ENCODE peak calls at places on chromosomes 2 and 18, in seven cellular contexts. V, T, N, R, D, K and Y are unnamed samples.

GRCh38 chr2:108444941-108445840 is 3.8 kb upstream of the GCC2 start:
- DNase-seq in V (no peak), T (peak; percentile 28), N (no peak), R (peak; percentile 3), D (no peak), K (no peak), Y (no peak)

GRCh38 chr18:49613141-49613641 is 51.3 kb downstream of the LIPG start:
- DNase-seq in V (no peak), T (no peak), N (peak; percentile 70), R (no peak), D (no peak), K (no peak), Y (no peak)

GRCh38 chr2:110828330-110828729 is 96.0 kb downstream of the ACOXL start:
- DNase-seq in V (no peak), T (no peak), N (no peak), R (no peak), D (no peak), K (no peak), Y (no peak)

GRCh38 chr2:170218456-170218855 is 40.5 kb downstream of the MYO3B start:
- DNase-seq in V (no peak), T (no peak), N (no peak), R (no peak), D (no peak), K (peak; percentile 29), Y (no peak)

GRCh38 chr18:32332708-32333107 is 138.0 kb downstream of the GAREM1 start:
- DNase-seq in V (no peak), T (no peak), N (no peak), R (no peak), D (no peak), K (no peak), Y (no peak)

GRCh38 chr2:86256982-86257381 is 57.7 kb downstream of the MRPL35 start:
- DNase-seq in V (no peak), T (no peak), N (no peak), R (no peak), D (no peak), K (no peak), Y (no peak)

GRCh38 chr18:3511980-3512379 is 62.0 kb downstream of the TGIF1 start:
- DNase-seq in V (no peak), T (no peak), N (no peak), R (peak; percentile 40), D (no peak), K (no peak), Y (no peak)

GRCh38 chr18:57587262-57587661 is 760 bp upstream of the FECH start:
- DNase-seq in V (no peak), T (peak; percentile 17), N (no peak), R (no peak), D (no peak), K (no peak), Y (no peak)

GRCh38 chr2:38076710-38077430 is 919 bp upstream of the CYP1B1 start:
- DNase-seq in V (peak; percentile 48), T (peak; percentile 20), N (no peak), R (peak; percentile 98), D (no peak), K (no peak), Y (no peak)
- TF ChIP-seq JUND in V (no peak), T (no peak), N (no peak), R (no peak), D (no peak), K (no peak), Y (no peak)

GRCh38 chr2:224778474-224778877 is 62.3 kb upstream of the CCDC195 start:
- DNase-seq in V (peak; percentile 46), T (peak; percentile 26), N (peak; percentile 9), R (peak; percentile 55), D (peak; percentile 39), K (peak; percentile 56), Y (peak; percentile 14)
- TF ChIP-seq JUND in V (no peak), T (no peak), N (no peak), R (no peak), D (no peak), K (no peak), Y (no peak)

DNA sequence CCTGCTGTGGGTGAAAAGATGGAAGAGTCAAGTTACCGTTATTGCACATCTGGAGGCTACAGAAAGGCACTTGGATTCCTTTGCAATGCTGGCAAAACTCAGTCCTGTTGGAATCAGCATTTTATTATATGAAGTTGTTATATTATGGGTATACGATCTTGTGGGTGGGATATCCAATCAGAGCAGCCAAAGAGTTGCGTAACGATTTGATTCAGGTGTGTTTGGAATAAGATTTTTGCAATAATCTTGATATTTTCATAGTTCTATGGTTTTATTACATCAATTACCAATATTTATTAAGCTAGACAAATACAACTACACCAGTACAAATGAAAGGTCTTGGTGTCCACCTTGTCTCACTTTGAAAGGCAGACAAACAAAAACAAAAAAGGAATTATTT is 57.9 kb upstream of the SOS1 start:
- DNase-seq in V (no peak), T (no peak), N (no peak), R (no peak), D (no peak), K (no peak), Y (no peak)
- TF ChIP-seq JUND in V (no peak), T (no peak), N (no peak), R (no peak), D (no peak), K (no peak), Y (no peak)

DNA sequence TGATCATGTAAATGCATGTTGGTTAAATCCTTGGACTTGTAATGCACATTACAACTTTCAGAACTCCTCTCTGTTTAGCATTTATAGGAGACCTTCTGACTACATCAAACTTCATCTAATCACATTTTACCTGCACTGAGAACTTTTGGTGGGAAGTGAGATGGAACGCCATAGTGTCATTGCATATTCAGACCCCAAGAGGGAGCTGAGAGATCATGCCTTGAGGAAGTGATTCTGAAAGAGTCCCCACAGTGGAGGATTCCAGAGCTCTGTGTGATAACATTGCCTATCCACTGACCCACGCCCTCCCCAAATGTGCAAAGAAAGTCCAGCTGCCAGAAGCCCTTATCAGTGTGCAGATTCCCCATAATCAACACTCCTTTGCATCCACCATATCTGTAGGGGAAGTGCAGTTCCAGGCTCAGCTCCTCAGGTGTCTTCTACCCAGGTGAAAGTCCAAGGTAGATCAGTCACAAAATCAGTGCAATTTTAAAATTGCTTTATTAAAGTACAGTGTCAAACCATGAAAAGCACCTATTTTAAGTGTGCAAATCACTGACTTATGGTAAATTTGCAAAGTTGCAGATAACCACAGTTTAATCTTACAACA is 212.4 kb downstream of the RPIA start:
- DNase-seq in V (peak; percentile 31), T (peak; percentile 51), N (no peak), R (peak; percentile 20), D (no peak), K (peak; percentile 58), Y (no peak)
- TF ChIP-seq JUND in V (no peak), T (no peak), N (no peak), R (no peak), D (no peak), K (no peak), Y (no peak)

GRCh38 chr2:235157746-235158482 is 206.1 kb downstream of the SH3BP4 start:
- DNase-seq in V (no peak), T (no peak), N (no peak), R (no peak), D (no peak), K (no peak), Y (no peak)

GRCh38 chr2:235160281-235160805 is 208.5 kb downstream of the SH3BP4 start:
- DNase-seq in V (no peak), T (no peak), N (no peak), R (no peak), D (no peak), K (no peak), Y (no peak)

GRCh38 chr2:235156055-235156454 is 204.2 kb downstream of the SH3BP4 start:
- DNase-seq in V (no peak), T (no peak), N (no peak), R (no peak), D (no peak), K (no peak), Y (no peak)

GRCh38 chr2:235149736-235150135 is 197.9 kb downstream of the SH3BP4 start:
- DNase-seq in V (no peak), T (no peak), N (no peak), R (no peak), D (no peak), K (no peak), Y (no peak)

GRCh38 chr2:235155163-235155562 is 203.3 kb downstream of the SH3BP4 start:
- DNase-seq in V (no peak), T (no peak), N (no peak), R (no peak), D (no peak), K (no peak), Y (no peak)
- TF ChIP-seq JUND in V (no peak), T (no peak), N (no peak), R (no peak), D (no peak), K (no peak), Y (no peak)

DNA sequence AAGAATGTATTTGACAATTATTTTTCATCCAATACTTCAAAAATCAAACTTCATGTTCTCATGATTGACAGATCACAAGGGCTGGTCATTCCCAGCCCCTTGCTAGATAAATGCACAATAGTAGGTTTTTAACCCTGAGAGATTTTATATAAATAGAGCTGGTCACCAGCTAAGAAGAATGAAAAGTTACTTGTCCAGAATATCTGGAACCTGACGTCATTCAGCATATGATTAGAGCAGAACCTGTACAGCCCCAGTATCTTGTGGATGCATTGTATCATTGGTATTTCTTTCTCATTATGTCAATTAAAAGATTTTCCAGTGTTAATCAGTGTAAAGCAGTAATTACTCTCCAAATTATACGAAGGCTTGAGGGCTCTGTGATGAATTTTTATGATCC is 202.8 kb upstream of the RND3 start:
- DNase-seq in V (no peak), T (no peak), N (no peak), R (no peak), D (no peak), K (no peak), Y (no peak)
- TF ChIP-seq JUND in V (no peak), T (no peak), N (no peak), R (no peak), D (no peak), K (no peak), Y (no peak)